ENCODE peak calls at places on chromosome 11, in five cellular contexts. E is fibroblast of villous mesenchyme, H is BJ, U is AG04450, P is stomach. Z is an unnamed sample.

GRCh38 chr11:134047586-134047999 is 21.3 kb upstream of the JAM3 start:
- DNase-seq in E (peak), H (peak), U (peak), P (no peak), Z (peak)

GRCh38 chr11:86515297-86516094 is 140.8 kb downstream of the CCDC81 start:
- DNase-seq in E (peak), H (peak), U (peak), P (no peak), Z (peak)

GRCh38 chr11:76680517-76681425 is 10.2 kb upstream of the LRRC32 start:
- DNase-seq in E (peak), H (no peak), U (no peak), P (peak), Z (peak)

GRCh38 chr11:114426280-114426679 is 13.0 kb upstream of the REXO2 start:
- DNase-seq in E (no peak), H (no peak), U (no peak), P (peak), Z (no peak)

GRCh38 chr11:125036933-125037332 is 26.2 kb upstream of the SLC37A2 start:
- DNase-seq in E (peak), H (peak), U (peak), P (no peak), Z (peak)

GRCh38 chr11:109247071-109247470 is 174.9 kb upstream of the C11orf87 start:
- DNase-seq in E (no peak), H (no peak), U (no peak), P (no peak), Z (peak)

GRCh38 chr11:12725863-12726666 is 51.8 kb downstream of the TEAD1 start:
- DNase-seq in E (peak), H (no peak), U (no peak), P (no peak), Z (no peak)

GRCh38 chr11:12446863-12447262 is 69.5 kb downstream of the PARVA start:
- DNase-seq in E (no peak), H (no peak), U (no peak), P (no peak), Z (no peak)

GRCh38 chr11:102749101-102749725 is 24.5 kb upstream of the MMP8 start:
- DNase-seq in E (no peak), H (no peak), U (no peak), P (no peak), Z (no peak)

GRCh38 chr11:70834277-70834940 is 418.0 kb downstream of the SHANK2 start:
- DNase-seq in E (no peak), H (no peak), U (no peak), P (no peak), Z (no peak)

GRCh38 chr11:108559904-108560303 is 33.7 kb downstream of the EXPH5 start:
- DNase-seq in E (peak), H (peak), U (peak), P (no peak), Z (peak)

GRCh38 chr11:85694385-85694980 is 8.5 kb upstream of the CCDC89 start:
- DNase-seq in E (peak), H (no peak), U (no peak), P (no peak), Z (peak)

GRCh38 chr11:44930588-44931302 is 19.9 kb downstream of the TP53I11 start:
- DNase-seq in E (no peak), H (no peak), U (no peak), P (no peak), Z (no peak)

GRCh38 chr11:2940930-2941821 is 12.0 kb upstream of the PHLDA2 start:
- DNase-seq in E (no peak), H (no peak), U (no peak), P (peak), Z (no peak)

GRCh38 chr11:25535462-25535861 is 796.5 kb upstream of the ANO3 start:
- DNase-seq in E (no peak), H (no peak), U (no peak), P (no peak), Z (no peak)

GRCh38 chr11:75303544-75304224 is 47.8 kb downstream of the ARRB1 start:
- DNase-seq in E (no peak), H (no peak), U (no peak), P (no peak), Z (no peak)

GRCh38 chr11:71300187-71300586 is 47.8 kb upstream of the SHANK2 start:
- DNase-seq in E (peak), H (no peak), U (no peak), P (no peak), Z (peak)

GRCh38 chr11:126830216-126830615 is 170.4 kb downstream of the KIRREL3 start:
- DNase-seq in E (no peak), H (no peak), U (no peak), P (no peak), Z (peak)

GRCh38 chr11:26993965-26994446 is at the start of gene FIBIN:
- DNase-seq in E (peak), H (no peak), U (no peak), P (no peak), Z (peak)

GRCh38 chr11:134270250-134270714 is 5.9 kb upstream of the GLB1L3 start:
- DNase-seq in E (no peak), H (no peak), U (no peak), P (no peak), Z (peak)

GRCh38 chr11:76798202-76798581 is 15.0 kb downstream of the TSKU start:
- DNase-seq in E (no peak), H (no peak), U (no peak), P (no peak), Z (no peak)

GRCh38 chr11:1760351-1761109 is 3.2 kb downstream of the CTSD start:
- DNase-seq in E (peak), H (peak), U (no peak), P (peak), Z (peak)
- H3K4me3 ChIP-seq in E (no peak), H (no peak), U (no peak), P (peak), Z (no peak)

GRCh38 chr11:13963949-13964770 is 1.6 kb downstream of the SPON1 start:
- DNase-seq in E (no peak), H (no peak), U (no peak), P (no peak), Z (no peak)

GRCh38 chr11:13964771-13965074 is 2.2 kb downstream of the SPON1 start:
- DNase-seq in E (no peak), H (no peak), U (no peak), P (no peak), Z (no peak)

GRCh38 chr11:13962198-13962561 is 343 bp upstream of the SPON1 start:
- DNase-seq in E (no peak), H (no peak), U (no peak), P (no peak), Z (no peak)

GRCh38 chr11:13962562-13963168 is at the start of gene SPON1:
- DNase-seq in E (peak), H (no peak), U (no peak), P (peak), Z (no peak)

GRCh38 chr11:13963169-13963948 is 836 bp downstream of the SPON1 start:
- DNase-seq in E (peak), H (no peak), U (no peak), P (no peak), Z (no peak)
- TF ChIP-seq CTCF in E (no peak), H (no peak), U (no peak), P (no peak), Z (no peak)

GRCh38 chr11:17720796-17721171 is 1.4 kb downstream of the MYOD1 start:
- DNase-seq in E (no peak), H (no peak), U (no peak), P (no peak), Z (no peak)

GRCh38 chr11:17721242-17721999 is 2.0 kb downstream of the MYOD1 start:
- DNase-seq in E (no peak), H (no peak), U (no peak), P (no peak), Z (no peak)

GRCh38 chr11:17724020-17724908 is 4.9 kb downstream of the MYOD1 start:
- DNase-seq in E (no peak), H (no peak), U (no peak), P (no peak), Z (no peak)

GRCh38 chr11:17719940-17720795 is 797 bp downstream of the MYOD1 start:
- DNase-seq in E (peak), H (no peak), U (no peak), P (no peak), Z (no peak)

DNA sequence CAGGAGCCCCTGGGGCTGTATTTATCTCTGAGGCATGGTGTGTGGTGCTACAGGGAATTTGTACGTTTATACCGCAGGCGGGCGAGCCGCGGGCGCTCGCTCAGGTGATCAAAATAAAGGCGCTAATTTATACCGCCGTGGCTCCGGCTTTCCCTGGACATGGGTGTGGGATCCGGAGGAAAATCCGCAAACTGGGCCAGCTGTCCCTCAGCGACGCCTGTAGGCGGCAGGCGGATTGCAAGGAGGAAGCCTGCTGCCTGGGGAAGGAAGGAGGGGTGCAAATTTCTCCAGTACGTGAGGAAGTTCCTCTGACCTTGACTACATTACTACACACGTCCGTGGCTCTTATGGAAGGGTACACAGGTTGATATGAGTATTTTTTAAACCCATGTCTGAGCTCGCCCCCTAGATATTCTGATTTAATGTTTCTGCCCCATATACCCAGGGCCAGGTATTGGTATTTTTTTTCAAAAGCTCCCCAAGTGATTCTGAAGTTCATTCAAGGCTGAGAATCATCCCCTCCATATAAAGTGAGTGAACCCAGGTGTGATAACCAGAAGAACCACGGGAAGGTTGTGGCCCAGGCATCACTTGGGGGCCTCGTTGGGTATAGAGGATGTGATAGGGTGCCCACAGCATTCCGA is 2.8 kb downstream of the MYOD1 start:
- DNase-seq in E (no peak), H (no peak), U (no peak), P (no peak), Z (no peak)
- H3K4me3 ChIP-seq in E (no peak), H (no peak), U (no peak), P (no peak), Z (no peak)

GRCh38 chr11:105219269-105219668 is 79.7 kb upstream of the CARD18 start:
- DNase-seq in E (no peak), H (no peak), U (no peak), P (no peak), Z (no peak)
- TF ChIP-seq CTCF in E (no peak), H (no peak), U (no peak), P (no peak), Z (no peak)